ENCODE peak calls at places on chromosomes 16 and 17, in seven cellular contexts. One of them, this sample, is unnamed.

GRCh38 chr17:37388266-37388665 is 12.5 kb downstream of the C17orf78 start:
- DNase-seq in activated effector memory CD4-positive, alpha-beta T cell treated with anti-CD3 and anti-CD28 coated beads, Interleukin-2, amount 50 U/mL, for 16 hours: no peak
- DNase-seq in psoas muscle: no peak
- DNase-seq in HCT116: no peak
- DNase-seq in GM12865: no peak
- DNase-seq in activated CD4-positive, CD25-positive, alpha-beta regulatory T cell treated with anti-CD3 and anti-CD28 coated beads, Interleukin-2, amount 50 U/mL, for 72 hours: no peak
- DNase-seq in NT2/D1: no peak
- DNase-seq in this sample: no peak

GRCh38 chr17:76867578-76868175 is 527 bp upstream of the MGAT5B start:
- DNase-seq in activated effector memory CD4-positive, alpha-beta T cell treated with anti-CD3 and anti-CD28 coated beads, Interleukin-2, amount 50 U/mL, for 16 hours: no peak
- DNase-seq in psoas muscle: no peak
- DNase-seq in HCT116: no peak
- DNase-seq in GM12865: no peak
- DNase-seq in activated CD4-positive, CD25-positive, alpha-beta regulatory T cell treated with anti-CD3 and anti-CD28 coated beads, Interleukin-2, amount 50 U/mL, for 72 hours: no peak
- DNase-seq in NT2/D1: no peak
- DNase-seq in this sample: peak

GRCh38 chr17:49952209-49952911 is 16.6 kb upstream of the DLX4 start:
- DNase-seq in activated effector memory CD4-positive, alpha-beta T cell treated with anti-CD3 and anti-CD28 coated beads, Interleukin-2, amount 50 U/mL, for 16 hours: peak
- DNase-seq in psoas muscle: peak
- DNase-seq in HCT116: peak
- DNase-seq in GM12865: peak
- DNase-seq in activated CD4-positive, CD25-positive, alpha-beta regulatory T cell treated with anti-CD3 and anti-CD28 coated beads, Interleukin-2, amount 50 U/mL, for 72 hours: peak
- DNase-seq in NT2/D1: peak
- DNase-seq in this sample: peak

GRCh38 chr17:43891851-43892671 is 15.3 kb downstream of the MPP2 start:
- DNase-seq in activated effector memory CD4-positive, alpha-beta T cell treated with anti-CD3 and anti-CD28 coated beads, Interleukin-2, amount 50 U/mL, for 16 hours: peak
- DNase-seq in psoas muscle: no peak
- DNase-seq in HCT116: no peak
- DNase-seq in GM12865: no peak
- DNase-seq in activated CD4-positive, CD25-positive, alpha-beta regulatory T cell treated with anti-CD3 and anti-CD28 coated beads, Interleukin-2, amount 50 U/mL, for 72 hours: no peak
- DNase-seq in NT2/D1: peak
- DNase-seq in this sample: no peak

GRCh38 chr16:73890524-73891500 is 405.8 kb upstream of the PSMD7 start:
- DNase-seq in activated effector memory CD4-positive, alpha-beta T cell treated with anti-CD3 and anti-CD28 coated beads, Interleukin-2, amount 50 U/mL, for 16 hours: no peak
- DNase-seq in psoas muscle: no peak
- DNase-seq in HCT116: no peak
- DNase-seq in GM12865: peak
- DNase-seq in activated CD4-positive, CD25-positive, alpha-beta regulatory T cell treated with anti-CD3 and anti-CD28 coated beads, Interleukin-2, amount 50 U/mL, for 72 hours: no peak
- DNase-seq in NT2/D1: peak
- DNase-seq in this sample: no peak

GRCh38 chr16:85840395-85840794 is 40.9 kb downstream of the COX4I1 start:
- DNase-seq in activated effector memory CD4-positive, alpha-beta T cell treated with anti-CD3 and anti-CD28 coated beads, Interleukin-2, amount 50 U/mL, for 16 hours: no peak
- DNase-seq in psoas muscle: no peak
- DNase-seq in HCT116: no peak
- DNase-seq in GM12865: no peak
- DNase-seq in activated CD4-positive, CD25-positive, alpha-beta regulatory T cell treated with anti-CD3 and anti-CD28 coated beads, Interleukin-2, amount 50 U/mL, for 72 hours: no peak
- DNase-seq in NT2/D1: no peak
- DNase-seq in this sample: no peak

GRCh38 chr16:87348616-87349157 is 31.5 kb upstream of the C16orf95 start:
- DNase-seq in activated effector memory CD4-positive, alpha-beta T cell treated with anti-CD3 and anti-CD28 coated beads, Interleukin-2, amount 50 U/mL, for 16 hours: no peak
- DNase-seq in psoas muscle: no peak
- DNase-seq in HCT116: no peak
- DNase-seq in GM12865: no peak
- DNase-seq in activated CD4-positive, CD25-positive, alpha-beta regulatory T cell treated with anti-CD3 and anti-CD28 coated beads, Interleukin-2, amount 50 U/mL, for 72 hours: no peak
- DNase-seq in NT2/D1: no peak
- DNase-seq in this sample: no peak

GRCh38 chr16:85394511-85395206 is 218.5 kb upstream of the GSE1 start:
- DNase-seq in activated effector memory CD4-positive, alpha-beta T cell treated with anti-CD3 and anti-CD28 coated beads, Interleukin-2, amount 50 U/mL, for 16 hours: no peak
- DNase-seq in psoas muscle: peak
- DNase-seq in HCT116: no peak
- DNase-seq in GM12865: no peak
- DNase-seq in activated CD4-positive, CD25-positive, alpha-beta regulatory T cell treated with anti-CD3 and anti-CD28 coated beads, Interleukin-2, amount 50 U/mL, for 72 hours: no peak
- DNase-seq in NT2/D1: no peak
- DNase-seq in this sample: no peak

GRCh38 chr16:56737539-56737938 is 7.6 kb downstream of the NUP93 start:
- DNase-seq in activated effector memory CD4-positive, alpha-beta T cell treated with anti-CD3 and anti-CD28 coated beads, Interleukin-2, amount 50 U/mL, for 16 hours: no peak
- DNase-seq in psoas muscle: no peak
- DNase-seq in HCT116: no peak
- DNase-seq in GM12865: no peak
- DNase-seq in activated CD4-positive, CD25-positive, alpha-beta regulatory T cell treated with anti-CD3 and anti-CD28 coated beads, Interleukin-2, amount 50 U/mL, for 72 hours: no peak
- DNase-seq in NT2/D1: no peak
- DNase-seq in this sample: no peak

GRCh38 chr17:19768046-19768782 is 20.1 kb upstream of the ALDH3A1 start:
- DNase-seq in activated effector memory CD4-positive, alpha-beta T cell treated with anti-CD3 and anti-CD28 coated beads, Interleukin-2, amount 50 U/mL, for 16 hours: no peak
- DNase-seq in psoas muscle: no peak
- DNase-seq in HCT116: no peak
- DNase-seq in GM12865: peak
- DNase-seq in activated CD4-positive, CD25-positive, alpha-beta regulatory T cell treated with anti-CD3 and anti-CD28 coated beads, Interleukin-2, amount 50 U/mL, for 72 hours: no peak
- DNase-seq in NT2/D1: no peak
- DNase-seq in this sample: no peak

GRCh38 chr16:16004314-16004749 is 54.9 kb downstream of the ABCC1 start:
- DNase-seq in activated effector memory CD4-positive, alpha-beta T cell treated with anti-CD3 and anti-CD28 coated beads, Interleukin-2, amount 50 U/mL, for 16 hours: no peak
- DNase-seq in psoas muscle: no peak
- DNase-seq in HCT116: no peak
- DNase-seq in GM12865: no peak
- DNase-seq in activated CD4-positive, CD25-positive, alpha-beta regulatory T cell treated with anti-CD3 and anti-CD28 coated beads, Interleukin-2, amount 50 U/mL, for 72 hours: no peak
- DNase-seq in NT2/D1: no peak
- DNase-seq in this sample: peak

This sample was measured in trophoblast cell.